ENCODE peak calls at places on chromosomes 7 and 10, in five cellular contexts. C, O, I, B and G are unnamed samples.

GRCh38 chr10:100006241-100006886 is 3.4 kb downstream of the DNMBP start:
- DNase-seq in C (no peak), O (no peak), I (no peak), B (no peak), G (no peak)

GRCh38 chr7:27423290-27423689 is 180.7 kb downstream of the EVX1 start:
- DNase-seq in C (no peak), O (no peak), I (no peak), B (no peak), G (no peak)

GRCh38 chr10:88261152-88261551 is 322.0 kb downstream of the RNLS start:
- DNase-seq in C (no peak), O (no peak), I (no peak), B (no peak), G (no peak)

GRCh38 chr7:34463830-34464229 is 194.2 kb upstream of the NPSR1 start:
- DNase-seq in C (peak), O (no peak), I (no peak), B (no peak), G (no peak)

GRCh38 chr10:5947471-5948207 is 29.7 kb downstream of the IL15RA start:
- DNase-seq in C (no peak), O (no peak), I (no peak), B (no peak), G (no peak)

GRCh38 chr10:73293461-73293860 is 41.0 kb upstream of the MRPS16 start:
- DNase-seq in C (no peak), O (no peak), I (no peak), B (no peak), G (no peak)

GRCh38 chr10:112842832-112843360 is 107.2 kb upstream of the TCF7L2 start:
- DNase-seq in C (no peak), O (no peak), I (no peak), B (no peak), G (no peak)

GRCh38 chr7:77247206-77247850 is 47.7 kb upstream of the FGL2 start:
- DNase-seq in C (peak), O (peak), I (peak), B (peak), G (peak)

GRCh38 chr10:104337527-104337984 is 709 bp downstream of the ITPRIP start:
- DNase-seq in C (no peak), O (no peak), I (no peak), B (no peak), G (no peak)

GRCh38 chr10:29646960-29647431 is 12.2 kb upstream of the SVIL start:
- DNase-seq in C (no peak), O (no peak), I (no peak), B (no peak), G (no peak)

GRCh38 chr7:2451171-2452073 is 24.8 kb downstream of the GRIFIN start:
- DNase-seq in C (no peak), O (peak), I (peak), B (peak), G (peak)

GRCh38 chr10:119313645-119314044 is 106.3 kb downstream of the GRK5 start:
- DNase-seq in C (no peak), O (peak), I (peak), B (no peak), G (no peak)

GRCh38 chr10:124677291-124677690 is 66.9 kb downstream of the FAM53B start:
- DNase-seq in C (no peak), O (no peak), I (no peak), B (no peak), G (no peak)

GRCh38 chr10:19706904-19707303 is 109.3 kb upstream of the PLXDC2 start:
- DNase-seq in C (no peak), O (no peak), I (no peak), B (no peak), G (no peak)

GRCh38 chr10:21525367-21526183 is at the start of gene SKIDA1:
- DNase-seq in C (no peak), O (no peak), I (peak), B (no peak), G (peak)